ENCODE peak calls at places on chromosomes 13 and 19, in seven cellular contexts. R, N, D, O, G, K and U are unnamed samples.
A peak's percentile ranks its signal among the peaks of the same experiment; 100 is the strongest.

GRCh38 chr19:12578641-12579040 is 27.4 kb upstream of the ZNF564 start:
- DNase-seq in R (no peak), O (no peak), N (no peak), K (no peak), G (no peak), D (no peak), U (no peak)

GRCh38 chr13:103354189-103354588 is 288.0 kb upstream of the SLC10A2 start:
- DNase-seq in K (no peak), D (no peak), N (no peak), O (no peak), G (no peak), R (no peak), U (no peak)

GRCh38 chr19:2723747-2724146 is 2.6 kb upstream of the DIRAS1 start:
- DNase-seq in D (no peak), G (no peak), N (no peak), R (no peak), O (peak; percentile 8), K (no peak), U (no peak)

GRCh38 chr19:13830761-13831481 is 35.7 kb downstream of the ZSWIM4 start:
- DNase-seq in O (no peak), K (peak; percentile 48), G (no peak), N (no peak), R (no peak), D (no peak), U (no peak)

GRCh38 chr13:41746259-41746658 is 214.7 kb downstream of the VWA8 start:
- DNase-seq in D (no peak), R (no peak), N (no peak), K (no peak), O (no peak), G (peak; percentile 10), U (no peak)

GRCh38 chr19:1942934-1943555 is 2.1 kb downstream of the CSNK1G2 start:
- DNase-seq in O (no peak), N (no peak), R (peak; percentile 18), D (no peak), G (no peak), K (no peak), U (peak; percentile 38)

GRCh38 chr19:21115430-21115829 is 26.4 kb upstream of the ZNF431 start:
- DNase-seq in G (no peak), R (no peak), O (no peak), N (no peak), D (no peak), K (no peak), U (no peak)

GRCh38 chr19:1756264-1756663 is 3.0 kb downstream of the ONECUT3 start:
- DNase-seq in R (no peak), O (no peak), G (no peak), K (no peak), D (no peak), N (no peak), U (no peak)

GRCh38 chr13:20796791-20797513 is 23.2 kb upstream of the EEF1AKMT1 start:
- DNase-seq in K (no peak), O (no peak), G (no peak), D (no peak), R (no peak), N (no peak), U (peak; percentile 37)

GRCh38 chr13:37175996-37176395 is 70.5 kb upstream of the CSNK1A1L start:
- DNase-seq in K (no peak), O (no peak), R (no peak), G (peak; percentile 13), D (no peak), N (no peak), U (no peak)

GRCh38 chr19:771332-771785 is 20.4 kb downstream of the MISP start:
- DNase-seq in R (peak; percentile 60), G (no peak), N (peak; percentile 32), O (peak; percentile 57), D (no peak), K (no peak), U (peak; percentile 57)

GRCh38 chr19:37947778-37948177 is 40.8 kb downstream of the SIPA1L3 start:
- DNase-seq in D (no peak), G (no peak), N (no peak), R (no peak), K (no peak), O (no peak), U (no peak)

GRCh38 chr19:46115396-46116109 is 8.9 kb downstream of the IGFL3 start:
- DNase-seq in K (no peak), N (no peak), O (peak; percentile 23), D (peak; percentile 25), G (peak; percentile 39), R (no peak), U (peak; percentile 82)

GRCh38 chr13:106497079-106497478 is 38.4 kb downstream of the EFNB2 start:
- DNase-seq in R (no peak), G (no peak), D (no peak), N (no peak), O (no peak), K (no peak), U (no peak)

GRCh38 chr19:39916236-39916635 is 18.2 kb downstream of the FCGBP start:
- DNase-seq in O (no peak), K (no peak), N (no peak), R (no peak), G (no peak), D (no peak), U (no peak)

GRCh38 chr19:9498183-9498902 is at the start of gene ZNF560:
- DNase-seq in D (no peak), G (no peak), N (no peak), R (peak; percentile 28), K (no peak), O (no peak), U (no peak)

GRCh38 chr19:40433391-40434216 is 7.8 kb upstream of the SERTAD1 start:
- DNase-seq in R (peak; percentile 93), D (peak; percentile 89), G (peak; percentile 58), K (peak; percentile 26), O (peak; percentile 89), N (peak; percentile 80), U (peak; percentile 88)

GRCh38 chr13:29077051-29077813 is 257.1 kb downstream of the MTUS2 start:
- DNase-seq in R (peak; percentile 36), O (no peak), G (no peak), N (no peak), K (no peak), D (no peak), U (no peak)

GRCh38 chr19:34432797-34433196 is 4.6 kb downstream of the UBA2 start:
- DNase-seq in N (no peak), G (no peak), D (no peak), K (no peak), R (peak; percentile 5), O (no peak), U (no peak)

GRCh38 chr13:80469841-80470378 is 129.0 kb upstream of the SPRY2 start:
- DNase-seq in K (no peak), R (no peak), N (no peak), G (peak; percentile 39), D (peak; percentile 24), O (no peak), U (peak; percentile 59)

GRCh38 chr19:17511724-17512573 is 500 bp downstream of the PGLS start:
- DNase-seq in D (peak; percentile 85), O (peak; percentile 84), G (peak; percentile 23), N (peak; percentile 62), R (peak; percentile 88), K (peak; percentile 74), U (peak; percentile 75)

GRCh38 chr19:18055967-18056366 is 30.8 kb downstream of the IL12RB1 start:
- DNase-seq in D (no peak), O (no peak), N (no peak), K (no peak), G (no peak), R (no peak), U (no peak)

GRCh38 chr13:73300718-73301425 is 242.1 kb downstream of the KLF5 start:
- DNase-seq in O (no peak), G (no peak), R (no peak), D (no peak), K (no peak), N (no peak), U (no peak)

GRCh38 chr19:46256855-46257254 is 27.3 kb downstream of the IGFL1 start:
- DNase-seq in R (no peak), O (no peak), G (no peak), D (no peak), N (no peak), K (no peak), U (peak; percentile 82)

GRCh38 chr19:41352609-41353465 is 885 bp downstream of the TGFB1 start:
- DNase-seq in D (no peak), K (peak; percentile 65), G (no peak), N (no peak), O (peak; percentile 78), R (peak; percentile 65), U (peak; percentile 65)

GRCh38 chr13:26401578-26402021 is 147.7 kb downstream of the CDK8 start:
- DNase-seq in O (no peak), D (no peak), N (no peak), K (no peak), G (no peak), R (no peak), U (no peak)

GRCh38 chr13:66835040-66835628 is 395.0 kb downstream of the PCDH9 start:
- DNase-seq in D (peak; percentile 85), R (peak; percentile 60), O (no peak), G (no peak), N (peak; percentile 80), K (no peak), U (no peak)

GRCh38 chr13:31110617-31111016 is 51.1 kb downstream of the HSPH1 start:
- DNase-seq in G (no peak), N (no peak), O (no peak), K (no peak), R (no peak), D (no peak), U (no peak)

GRCh38 chr19:42151735-42152134 is 19.5 kb upstream of the POU2F2 start:
- DNase-seq in O (no peak), N (no peak), G (no peak), K (no peak), R (no peak), D (no peak), U (no peak)